ENCODE peak calls at places on chromosome 2, in five cellular contexts. M is NCI-H1092 treated with DMSO at 0.1 percent for 48 hours, Z is bronchial epithelial cell, R is pancreas, Q is HFFc6. Y is an unnamed sample.

GRCh38 chr2:180021850-180022249 is 14.8 kb upstream of the CWC22 start:
- DNase-seq in Z (no peak), Q (no peak), M (no peak), R (no peak), Y (no peak)

GRCh38 chr2:187093771-187094412 is 244.9 kb upstream of the ZSWIM2 start:
- DNase-seq in Z (no peak), M (no peak), R (no peak), Q (no peak), Y (no peak)

GRCh38 chr2:10712186-10712809 is 9.1 kb upstream of the ATP6V1C2 start:
- DNase-seq in Q (no peak), Z (no peak), R (no peak), M (no peak), Y (no peak)

GRCh38 chr2:141423212-141423611 is 707.6 kb downstream of the LRP1B start:
- DNase-seq in Q (no peak), R (no peak), M (no peak), Z (no peak), Y (no peak)

GRCh38 chr2:42848270-42848669 is 55.9 kb upstream of the HAAO start:
- DNase-seq in Z (no peak), Q (no peak), R (no peak), M (no peak), Y (no peak)

GRCh38 chr2:85862426-85862825 is 26.4 kb downstream of the ST3GAL5 start:
- DNase-seq in M (no peak), Z (no peak), R (no peak), Q (no peak), Y (no peak)

GRCh38 chr2:12006841-12007240 is 260.4 kb downstream of the LPIN1 start:
- DNase-seq in R (no peak), Q (no peak), Z (no peak), M (no peak), Y (no peak)

GRCh38 chr2:105604938-105605337 is 139.8 kb upstream of the NCK2 start:
- DNase-seq in M (no peak), Z (no peak), Q (no peak), R (no peak), Y (peak)

GRCh38 chr2:170255971-170256370 is 78.0 kb downstream of the MYO3B start:
- DNase-seq in Z (peak), Q (peak), R (no peak), M (no peak), Y (no peak)

GRCh38 chr2:174195253-174195652 is 53.1 kb downstream of the OLA1 start:
- DNase-seq in Z (no peak), R (no peak), M (no peak), Q (no peak), Y (no peak)

GRCh38 chr2:130261970-130262760 is 63.9 kb upstream of the TUBA3E start:
- DNase-seq in M (peak), Q (peak), R (no peak), Z (peak), Y (no peak)

GRCh38 chr2:227503433-227504406 is 31.8 kb downstream of the AGFG1 start:
- DNase-seq in M (no peak), Z (peak), R (peak), Q (peak), Y (peak)

GRCh38 chr2:62383843-62384242 is 122.2 kb downstream of the TMEM17 start:
- DNase-seq in Z (peak), M (no peak), R (no peak), Q (peak), Y (no peak)

GRCh38 chr2:230877737-230878598 is 13.2 kb downstream of the ITM2C start:
- DNase-seq in Q (no peak), Z (no peak), M (no peak), R (no peak), Y (no peak)

GRCh38 chr2:204180671-204181070 is 244.1 kb downstream of the ICOS start:
- DNase-seq in Q (no peak), Z (no peak), R (no peak), M (peak), Y (no peak)

GRCh38 chr2:5915926-5916325 is 223.7 kb downstream of the SOX11 start:
- DNase-seq in Z (no peak), R (no peak), M (peak), Q (no peak), Y (no peak)

GRCh38 chr2:119219873-119220272 is 3.8 kb upstream of the STEAP3 start:
- DNase-seq in Q (no peak), M (no peak), Z (no peak), R (no peak), Y (no peak)

GRCh38 chr2:238065447-238065846 is 4.6 kb downstream of the SCLY start:
- DNase-seq in R (no peak), Z (no peak), M (no peak), Q (no peak), Y (no peak)

GRCh38 chr2:8009010-8009597 is 672.8 kb upstream of the ID2 start:
- DNase-seq in Q (peak), R (no peak), Z (peak), M (no peak), Y (no peak)

GRCh38 chr2:57549642-57550102 is 496.9 kb upstream of the VRK2 start:
- DNase-seq in M (peak), Z (peak), Q (peak), R (no peak), Y (no peak)

GRCh38 chr2:69278366-69278765 is 108.7 kb downstream of the GFPT1 start:
- DNase-seq in Q (no peak), Z (no peak), M (no peak), R (no peak), Y (no peak)

GRCh38 chr2:84899681-84900080 is 5.8 kb upstream of the TMSB10 start:
- DNase-seq in M (no peak), Q (no peak), Z (no peak), R (peak), Y (no peak)

GRCh38 chr2:190469770-190470169 is 61.6 kb downstream of the MFSD6 start:
- DNase-seq in M (peak), Z (peak), Q (peak), R (peak), Y (peak)

GRCh38 chr2:240431276-240431662 is 4.2 kb upstream of the GPC1 start:
- DNase-seq in R (peak), M (no peak), Z (no peak), Q (no peak), Y (peak)

GRCh38 chr2:109218087-109218791 is 89.2 kb downstream of the SH3RF3 start:
- DNase-seq in R (no peak), Q (no peak), M (peak), Z (no peak), Y (no peak)

GRCh38 chr2:76861708-76862107 is 660.5 kb downstream of the LRRTM4 start:
- DNase-seq in R (no peak), M (no peak), Z (no peak), Q (no peak), Y (no peak)